ENCODE peak calls at places on chromosome 12, in eight cellular contexts. N is RPMI8226; M is body of pancreas; K is GM18507; L is cortex of kidney; T is naive thymus-derived CD4-positive, alpha-beta T cell; H is stimulated activated CD4-positive, alpha-beta T cell treated with anti-CD3 and anti-CD28 coated beads, Interleukin-15, amount 100 ng/mL, for 1 hour; U is mammary epithelial cell. Y is an unnamed sample.

GRCh38 chr12:131167334-131167733 is 213.6 kb downstream of the ADGRD1 start:
- DNase-seq in L (no peak), H (no peak), T (no peak), N (peak), M (peak), U (no peak), K (no peak), Y (peak)

GRCh38 chr12:119601877-119602536 is 8.4 kb downstream of the TMEM233 start:
- DNase-seq in H (no peak), T (no peak), K (no peak), N (no peak), M (no peak), U (no peak), L (no peak), Y (no peak)

GRCh38 chr12:132305560-132305966 is 23.8 kb downstream of the GALNT9 start:
- DNase-seq in N (no peak), H (no peak), L (no peak), M (no peak), U (no peak), K (no peak), T (no peak), Y (no peak)

GRCh38 chr12:104507672-104508071 is 50.9 kb downstream of the CHST11 start:
- DNase-seq in U (no peak), L (no peak), T (no peak), K (no peak), N (no peak), H (no peak), M (no peak), Y (no peak)

GRCh38 chr12:124507188-124508109 is 60.0 kb downstream of the NCOR2 start:
- DNase-seq in L (no peak), N (no peak), U (no peak), H (no peak), T (no peak), K (no peak), M (no peak), Y (no peak)

GRCh38 chr12:10190558-10191388 is 11.9 kb downstream of the TMEM52B start:
- DNase-seq in L (no peak), M (peak), T (peak), K (peak), H (no peak), N (peak), U (peak), Y (peak)

GRCh38 chr12:128853321-128854197 is at the start of gene GLT1D1:
- DNase-seq in T (no peak), K (no peak), H (no peak), U (no peak), N (no peak), M (no peak), L (no peak), Y (no peak)

GRCh38 chr12:92600052-92600451 is 102.7 kb upstream of the PLEKHG7 start:
- DNase-seq in U (no peak), L (no peak), N (no peak), T (no peak), H (no peak), M (no peak), K (no peak), Y (no peak)

GRCh38 chr12:3597526-3598210 is 106.7 kb downstream of the PRMT8 start:
- DNase-seq in L (no peak), T (no peak), U (no peak), M (no peak), K (no peak), N (no peak), H (no peak), Y (no peak)

GRCh38 chr12:15443611-15444010 is 121.3 kb downstream of the PTPRO start:
- DNase-seq in L (no peak), M (no peak), K (no peak), N (no peak), U (peak), H (no peak), T (no peak), Y (no peak)